ENCODE peak calls at places on chromosomes 4 and X, in four cellular contexts. R is GM12878, E is K562, T is IMR-90. M is an unnamed sample.

GRCh38 chrX:118189628-118190027 is 73.0 kb upstream of the KLHL13 start:
- DNase-seq in R (no peak), E (no peak), T (no peak), M (no peak)

GRCh38 chr4:106034205-106034604 is 138.9 kb downstream of the NPNT start:
- DNase-seq in R (no peak), E (no peak), T (no peak), M (no peak)

GRCh38 chr4:25993564-25994185 is 79.7 kb downstream of the SMIM20 start:
- DNase-seq in R (no peak), E (peak), T (no peak), M (peak)

GRCh38 chr4:101865501-101866062 is 75.1 kb downstream of the BANK1 start:
- DNase-seq in R (no peak), E (no peak), T (peak), M (no peak)

GRCh38 chr4:112109455-112110425 is 35.5 kb upstream of the FAM241A start:
- DNase-seq in R (peak), E (no peak), T (peak), M (no peak)

GRCh38 chr4:73248821-73249220 is 9.8 kb downstream of the ANKRD17 start:
- DNase-seq in R (no peak), E (no peak), T (no peak), M (no peak)

GRCh38 chr4:119526786-119527550 is 101.6 kb downstream of the PDE5A start:
- DNase-seq in R (no peak), E (no peak), T (peak), M (no peak)

GRCh38 chr4:792729-793108 is 33.2 kb downstream of the CPLX1 start:
- DNase-seq in R (no peak), E (no peak), T (no peak), M (no peak)

GRCh38 chr4:98482847-98483806 is 175.3 kb downstream of the TSPAN5 start:
- DNase-seq in R (peak), E (no peak), T (peak), M (no peak)

GRCh38 chrX:18833071-18833731 is 125.8 kb downstream of the PPEF1 start:
- DNase-seq in R (no peak), E (no peak), T (peak), M (no peak)

GRCh38 chr4:71540749-71541269 is 202.0 kb downstream of the SLC4A4 start:
- DNase-seq in R (no peak), E (no peak), T (no peak), M (no peak)

GRCh38 chr4:52843351-52843750 is 18.8 kb upstream of the RASL11B start:
- DNase-seq in R (no peak), E (no peak), T (no peak), M (no peak)

GRCh38 chr4:93199492-93199891 is 629.1 kb upstream of the ATOH1 start:
- DNase-seq in R (no peak), E (no peak), T (peak), M (peak)

GRCh38 chr4:174111350-174111888 is 172.0 kb downstream of the FBXO8 start:
- DNase-seq in R (no peak), E (no peak), T (no peak), M (no peak)

GRCh38 chr4:139628184-139629012 is 37.2 kb upstream of the MGST2 start:
- DNase-seq in R (no peak), E (no peak), T (no peak), M (no peak)

GRCh38 chrX:925652-926061 is 286.8 kb downstream of the CRLF2 start:
- DNase-seq in R (no peak), E (no peak), T (no peak), M (no peak)

GRCh38 chr4:24924309-24924781 is 11.5 kb upstream of the CCDC149 start:
- DNase-seq in R (no peak), E (no peak), T (peak), M (no peak)

GRCh38 chr4:187576751-187577150 is 418.8 kb upstream of the ZFP42 start:
- DNase-seq in R (no peak), E (no peak), T (no peak), M (no peak)

GRCh38 chrX:24619647-24620046 is 27.5 kb downstream of the PCYT1B start:
- DNase-seq in R (no peak), E (no peak), T (peak), M (no peak)

GRCh38 chr4:165635261-165635838 is 237.7 kb upstream of the TLL1 start:
- DNase-seq in R (no peak), E (no peak), T (no peak), M (no peak)

DNA sequence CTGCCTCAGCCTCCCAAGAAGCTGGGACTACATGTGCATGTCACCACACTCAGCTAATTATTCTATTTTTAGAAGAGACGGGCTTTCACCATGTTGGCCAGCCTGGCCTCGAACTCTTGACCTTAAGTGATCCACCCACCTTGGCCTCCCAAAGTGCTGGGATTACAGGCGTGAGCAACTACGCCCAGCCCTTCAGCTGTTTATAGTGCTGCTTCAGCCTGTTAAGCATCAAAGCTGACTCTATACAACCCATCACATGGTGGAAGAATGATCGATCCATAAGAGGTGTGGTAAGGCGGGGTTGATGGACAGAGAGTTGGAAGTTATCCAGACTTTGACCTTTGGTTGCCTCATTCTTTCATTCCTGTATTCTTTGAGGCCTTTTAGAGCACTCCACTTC is 56.2 kb upstream of the RAPGEF2 start:
- DNase-seq in R (no peak), E (peak), T (no peak), M (no peak)
- TF ChIP-seq USF2 in R (no peak), E (no peak), T (no peak), M (no peak)

DNA sequence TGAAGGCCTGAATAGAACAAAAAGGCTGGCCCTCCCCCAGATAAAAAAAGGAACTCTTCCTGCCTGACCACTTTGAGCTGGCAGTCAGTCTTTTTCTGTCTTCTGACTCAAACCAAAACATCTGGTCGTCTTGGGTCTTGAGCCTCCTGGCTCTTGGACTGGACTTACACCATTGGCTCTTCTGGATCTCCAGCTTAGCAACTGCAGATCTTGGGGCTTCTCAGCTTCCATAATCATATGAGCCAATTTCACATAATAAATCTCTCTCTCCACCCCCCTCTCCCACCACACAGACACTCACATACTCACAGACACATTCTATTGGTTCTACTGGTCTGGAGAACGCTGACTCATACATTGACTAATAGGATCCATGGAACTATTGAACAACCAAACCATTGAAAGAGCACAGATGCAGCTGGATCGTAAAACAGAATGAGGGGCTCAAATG is 15.6 kb upstream of the CWH43 start:
- DNase-seq in R (no peak), E (no peak), T (peak), M (no peak)
- TF ChIP-seq CHD1 in R (no peak), E (no peak), T (no peak), M (no peak)

DNA sequence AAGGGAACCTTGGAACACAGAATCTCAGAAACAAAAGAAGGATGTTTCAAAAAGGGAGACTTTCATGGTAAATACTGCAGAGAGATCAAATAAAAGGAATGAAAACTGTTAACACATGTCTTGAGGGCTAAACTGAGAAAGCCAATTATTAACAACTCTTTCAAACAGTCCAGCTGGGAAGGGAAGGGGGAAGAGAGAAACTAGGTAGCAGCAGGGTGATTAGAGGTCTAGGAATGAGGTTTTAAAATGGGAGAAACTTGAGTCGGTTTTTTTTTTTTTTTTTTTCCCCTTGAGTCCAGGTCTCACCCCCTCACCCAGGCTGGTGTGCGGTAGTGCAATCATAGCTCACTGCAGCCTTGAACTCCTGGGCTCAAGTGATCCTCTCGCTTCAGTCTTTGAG is 4.3 kb downstream of the BCLAF3 start:
- DNase-seq in R (no peak), E (no peak), T (no peak), M (no peak)
- TF ChIP-seq USF2 in R (no peak), E (no peak), T (no peak), M (no peak)

GRCh38 chrX:48937065-48937907 is 18.5 kb upstream of the PIM2 start:
- DNase-seq in R (peak), E (peak), T (no peak), M (peak)
- TF ChIP-seq CHD1 in R (no peak), E (no peak), T (no peak), M (no peak)

DNA sequence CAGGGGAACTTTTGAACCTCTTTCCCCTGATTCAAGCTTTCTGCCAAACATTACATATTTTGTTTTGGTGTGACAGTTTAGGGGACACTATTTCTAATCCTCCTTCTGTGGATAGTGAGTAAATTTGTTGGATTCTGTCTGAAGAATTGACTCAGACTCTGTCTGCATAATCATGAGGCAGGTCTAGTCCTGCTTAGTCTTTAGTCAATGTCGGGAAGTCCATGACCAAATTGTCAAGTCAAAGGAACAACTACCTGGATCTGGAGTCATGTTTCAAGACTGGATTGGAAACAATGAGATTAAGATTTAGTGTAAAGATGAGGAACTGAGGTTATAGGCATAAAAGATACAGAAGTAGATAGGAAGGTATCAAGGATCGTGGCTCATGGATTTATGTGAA is 100.9 kb downstream of the MAGEB17 start:
- DNase-seq in R (no peak), E (no peak), T (no peak), M (no peak)
- TF ChIP-seq USF2 in R (no peak), E (no peak), T (no peak), M (no peak)

GRCh38 chr4:125268065-125268755 is 46.5 kb upstream of the FAT4 start:
- DNase-seq in R (no peak), E (no peak), T (no peak), M (no peak)
- TF ChIP-seq CHD1 in R (no peak), E (no peak), T (no peak), M (no peak)

M was measured in H1.